ENCODE peak calls at places on chromosomes 6 and 20, in eight cellular contexts. A is endothelial cell of umbilical vein, Q is body of pancreas, N is uterus, U is heart left ventricle, L is A549, T is IMR-90, I is gastrocnemius medialis. R is an unnamed sample.

GRCh38 chr6:67888886-67889681 is 746.0 kb upstream of the ADGRB3 start:
- DNase-seq in A (no peak), U (no peak), I (no peak), N (no peak), T (no peak), Q (no peak), L (no peak), R (no peak)

GRCh38 chr6:5995705-5996686 is 10.7 kb downstream of the NRN1 start:
- DNase-seq in T (peak; percentile 19), I (no peak), Q (peak; percentile 44), L (peak; percentile 40), A (peak; percentile 79), N (peak; percentile 46), U (peak; percentile 75), R (no peak)

GRCh38 chr6:161924516-161925116 is 650.8 kb upstream of the AGPAT4 start:
- DNase-seq in I (no peak), N (no peak), T (no peak), A (no peak), U (no peak), L (no peak), Q (peak; percentile 13), R (no peak)

GRCh38 chr20:22795455-22795854 is 211.1 kb upstream of the FOXA2 start:
- DNase-seq in I (no peak), N (no peak), A (no peak), T (no peak), L (no peak), U (no peak), Q (no peak), R (no peak)

GRCh38 chr20:24723953-24724352 is 225.1 kb upstream of the CST7 start:
- DNase-seq in A (no peak), L (no peak), Q (no peak), I (no peak), T (no peak), U (no peak), N (no peak), R (no peak)

GRCh38 chr6:37372116-37372515 is 18.3 kb downstream of the RNF8 start:
- DNase-seq in A (no peak), U (no peak), T (peak; percentile 56), L (no peak), Q (no peak), N (no peak), I (no peak), R (no peak)

GRCh38 chr20:24987873-24988835 is 4.4 kb downstream of the APMAP start:
- DNase-seq in L (no peak), T (no peak), Q (no peak), N (no peak), U (peak; percentile 18), I (no peak), A (no peak), R (no peak)

GRCh38 chr20:20009784-20010253 is 7.3 kb upstream of the NAA20 start:
- DNase-seq in I (no peak), T (no peak), Q (no peak), U (no peak), N (no peak), L (no peak), A (no peak), R (no peak)

GRCh38 chr6:24761193-24761835 is 13.4 kb upstream of the GMNN start:
- DNase-seq in L (no peak), T (no peak), I (no peak), A (no peak), U (no peak), N (no peak), Q (no peak), R (no peak)

GRCh38 chr20:21291026-21291425 is 12.1 kb upstream of the XRN2 start:
- DNase-seq in Q (no peak), T (peak; percentile 79), U (no peak), L (no peak), I (no peak), A (no peak), N (no peak), R (no peak)

GRCh38 chr6:41226752-41227151 is 1.4 kb upstream of the TREML4 start:
- DNase-seq in N (no peak), T (no peak), A (no peak), U (no peak), Q (no peak), L (no peak), I (no peak), R (no peak)

GRCh38 chr6:45433533-45434400 is 56.0 kb upstream of the SUPT3H start:
- DNase-seq in I (no peak), Q (no peak), T (no peak), U (no peak), A (peak; percentile 12), N (no peak), L (no peak), R (no peak)

GRCh38 chr20:53621482-53622246 is 28.0 kb upstream of the ZNF217 start:
- DNase-seq in L (peak; percentile 96), U (peak; percentile 38), A (peak; percentile 92), T (peak; percentile 82), I (no peak), Q (peak; percentile 67), N (peak; percentile 70), R (no peak)

GRCh38 chr6:162907876-162908481 is 180.2 kb downstream of the PACRG start:
- DNase-seq in I (no peak), T (peak; percentile 45), Q (no peak), L (peak; percentile 52), A (peak; percentile 22), N (no peak), U (no peak), R (no peak)

GRCh38 chr6:36131517-36132220 is 1.4 kb downstream of the MAPK13 start:
- DNase-seq in T (peak; percentile 80), N (peak; percentile 54), Q (peak; percentile 79), I (no peak), A (peak; percentile 99), L (no peak), U (no peak), R (no peak)

GRCh38 chr20:10489853-10490627 is 54.9 kb downstream of the SLX4IP start:
- DNase-seq in T (no peak), N (no peak), I (no peak), A (no peak), U (no peak), L (no peak), Q (no peak), R (no peak)
- TF ChIP-seq POLR2A in T (no peak), N (no peak), I (no peak), A (no peak), U (no peak), L (no peak), Q (no peak), R (no peak)

DNA sequence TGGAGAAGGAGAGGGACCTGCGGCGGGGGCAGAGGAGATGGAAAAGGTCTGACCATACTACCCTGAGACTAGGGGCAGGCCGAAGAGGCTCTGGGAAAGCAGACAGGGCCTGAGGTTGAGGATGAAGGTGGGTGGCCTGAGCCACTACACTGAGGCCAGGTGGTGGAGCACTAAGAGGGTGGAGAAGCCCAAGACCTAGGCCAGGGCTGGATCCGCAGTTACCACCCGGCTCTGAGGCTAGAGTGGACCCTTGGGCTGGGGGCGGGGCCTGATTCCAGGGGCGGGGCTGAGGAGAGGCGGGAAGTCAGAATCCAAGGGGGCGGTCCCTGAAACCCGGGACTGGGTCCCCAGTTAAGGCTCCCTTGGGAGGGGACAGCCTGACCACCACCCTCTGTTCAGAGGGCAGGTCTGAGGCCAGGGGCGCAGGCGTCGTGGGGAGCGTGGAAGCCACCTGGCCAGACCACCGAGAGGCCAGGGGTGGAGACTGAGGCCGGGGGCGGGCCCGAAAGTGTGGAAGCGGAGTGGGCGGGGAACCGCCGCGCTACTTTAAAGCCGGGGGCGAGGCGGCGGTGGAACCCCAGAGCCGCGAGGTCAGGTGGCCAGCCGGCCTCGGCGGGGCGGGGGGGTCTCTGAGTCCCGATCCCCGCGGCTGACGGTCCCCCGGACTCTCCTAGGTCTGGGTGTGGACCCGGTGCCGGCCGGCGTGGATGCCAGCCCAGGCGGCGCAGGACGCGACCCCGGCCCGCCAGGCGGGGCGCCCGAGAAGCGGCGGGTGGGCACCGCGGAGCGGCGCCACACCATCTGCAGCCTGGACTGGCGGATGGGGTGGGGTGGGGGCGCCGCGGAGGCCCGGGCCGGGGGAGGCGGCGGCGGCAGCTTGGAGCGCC is 8.3 kb downstream of the CCM2L start:
- DNase-seq in U (peak; percentile 64), A (peak; percentile 66), L (peak; percentile 44), N (peak; percentile 35), Q (peak; percentile 85), I (no peak), T (no peak), R (no peak)
- TF ChIP-seq CTCF in U (no peak), A (no peak), L (peak; percentile 4), N (no peak), Q (no peak), I (no peak), T (no peak), R (no peak)

DNA sequence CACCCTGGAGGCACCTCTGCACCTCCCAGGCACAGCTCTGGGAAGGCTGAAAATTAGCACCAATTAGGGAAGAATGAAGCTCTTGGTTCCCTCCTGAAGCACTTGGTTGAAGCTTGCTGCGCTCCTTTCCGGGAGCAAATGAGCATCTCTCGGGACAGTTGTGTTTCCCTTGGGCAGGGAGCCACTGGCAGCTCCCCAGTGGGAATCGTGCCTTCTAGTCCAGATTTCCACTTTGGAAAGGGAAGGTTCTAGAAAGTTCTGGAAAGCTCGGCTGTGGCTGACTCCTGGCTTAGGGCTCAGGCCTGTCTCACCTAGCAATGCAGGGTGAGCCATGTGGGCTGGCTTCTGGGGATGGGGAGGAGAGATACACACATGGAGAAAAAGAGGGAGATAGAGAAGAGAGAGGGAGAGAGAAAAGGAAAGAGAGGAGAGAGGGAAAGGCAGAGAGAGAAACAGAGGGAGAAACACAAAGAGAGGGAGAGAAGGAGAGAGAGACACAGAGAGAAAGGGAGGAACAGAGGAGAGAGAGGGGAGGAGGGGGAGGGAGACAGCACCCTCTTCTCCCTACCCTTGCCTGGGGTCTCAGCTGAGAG is 24.7 kb downstream of the NTSR1 start:
- DNase-seq in I (no peak), L (no peak), Q (no peak), N (no peak), U (no peak), T (no peak), A (no peak), R (no peak)
- TF ChIP-seq POLR2A in I (no peak), L (no peak), Q (no peak), N (no peak), U (no peak), T (no peak), A (no peak), R (no peak)

DNA sequence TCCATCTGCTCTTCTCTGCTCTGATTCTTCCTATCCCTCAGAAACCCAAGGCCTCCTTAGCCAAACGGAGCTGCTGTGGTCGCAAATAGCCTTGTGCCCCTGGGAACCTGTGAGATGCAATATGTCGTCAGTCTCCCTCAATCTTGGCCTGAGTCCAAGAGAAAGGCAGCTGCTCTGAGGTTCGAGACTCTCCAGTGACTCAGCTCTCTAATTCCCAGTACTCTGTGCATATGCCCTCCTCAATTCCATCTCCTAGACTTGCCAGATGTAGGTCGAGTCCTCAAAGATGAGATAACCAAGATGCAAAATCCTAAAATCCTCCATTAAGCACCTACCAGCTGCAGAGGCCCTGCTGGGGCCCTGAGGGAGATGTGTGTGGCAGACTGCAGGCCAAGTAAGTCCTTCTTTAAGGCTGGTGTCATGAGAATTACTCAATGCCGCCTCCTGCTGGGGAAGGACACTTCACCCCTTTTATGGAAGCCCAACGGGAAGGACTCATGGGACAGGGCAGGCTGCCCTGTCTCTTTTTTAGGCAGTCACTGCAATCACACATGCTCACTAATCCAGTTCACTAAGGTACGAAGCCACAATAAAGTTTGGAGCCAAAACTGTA is 28.5 kb downstream of the C6orf15 start:
- DNase-seq in N (no peak), U (peak; percentile 57), I (no peak), T (peak; percentile 92), L (peak; percentile 67), A (peak; percentile 34), Q (peak; percentile 34), R (no peak)
- TF ChIP-seq CTCF in N (peak; percentile 19), U (no peak), I (no peak), T (peak; percentile 39), L (peak; percentile 34), A (peak; percentile 24), Q (peak; percentile 19), R (peak; percentile 14)

GRCh38 chr6:87053312-87053711 is 41.6 kb downstream of the CGA start:
- DNase-seq in I (no peak), A (no peak), N (no peak), T (no peak), Q (no peak), U (no peak), L (no peak), R (no peak)
- TF ChIP-seq POLR2A in I (no peak), A (no peak), N (no peak), T (no peak), Q (no peak), U (no peak), L (no peak), R (no peak)

R was measured in esophagus squamous epithelium.